ENCODE peak calls at places on chromosome 6, in four cellular contexts. T is GM13977, E is sigmoid colon, S is AG09309. L is an unnamed sample.
A peak's percentile ranks its signal among the peaks of the same experiment; 100 is the strongest.

GRCh38 chr6:39240155-39240757 is 11.0 kb upstream of the KCNK5 start:
- DNase-seq in T (no peak), E (no peak), S (no peak), L (no peak)

GRCh38 chr6:17859846-17860245 is 127.6 kb downstream of the KIF13A start:
- DNase-seq in S (no peak), E (no peak), T (no peak), L (no peak)

GRCh38 chr6:122207794-122208193 is 191.7 kb upstream of the HSF2 start:
- DNase-seq in T (no peak), E (no peak), S (no peak), L (no peak)

GRCh38 chr6:33854572-33855030 is 50.8 kb upstream of the MLN start:
- DNase-seq in S (no peak), T (no peak), E (no peak), L (no peak)

GRCh38 chr6:44486002-44486421 is 98.5 kb downstream of the CDC5L start:
- DNase-seq in T (no peak), E (no peak), S (peak; percentile 16), L (no peak)

GRCh38 chr6:136113736-136114173 is 136.4 kb downstream of the MTFR2 start:
- DNase-seq in T (no peak), E (peak; percentile 71), S (peak; percentile 80), L (peak; percentile 29)

GRCh38 chr6:113994934-113995342 is 24.0 kb upstream of the HDAC2 start:
- DNase-seq in T (peak; percentile 33), E (no peak), S (peak; percentile 87), L (peak; percentile 35)

GRCh38 chr6:149942461-149942829 is 631 bp downstream of the ULBP2 start:
- DNase-seq in S (no peak), T (no peak), E (no peak), L (no peak)

GRCh38 chr6:90611543-90611864 is 24.6 kb upstream of the MAP3K7 start:
- DNase-seq in T (no peak), S (no peak), E (no peak), L (no peak)

GRCh38 chr6:122736166-122736565 is 43.4 kb upstream of the FABP7 start:
- DNase-seq in S (no peak), T (no peak), E (no peak), L (no peak)

GRCh38 chr6:73798592-73798991 is 102.6 kb downstream of the CD109 start:
- DNase-seq in E (peak; percentile 86), T (peak; percentile 57), S (peak; percentile 85), L (no peak)

GRCh38 chr6:128964771-128965170 is 81.8 kb downstream of the LAMA2 start:
- DNase-seq in T (no peak), S (no peak), E (no peak), L (no peak)

GRCh38 chr6:151069641-151070040 is 170.1 kb upstream of the AKAP12 start:
- DNase-seq in T (no peak), E (peak; percentile 42), S (no peak), L (no peak)

GRCh38 chr6:133778414-133778813 is 110.5 kb upstream of the TCF21 start:
- DNase-seq in E (no peak), T (no peak), S (peak; percentile 89), L (no peak)

GRCh38 chr6:16519265-16520242 is 241.7 kb downstream of the ATXN1 start:
- DNase-seq in T (no peak), E (no peak), S (no peak), L (no peak)

GRCh38 chr6:165833355-165833754 is 170.3 kb upstream of the PDE10A start:
- DNase-seq in T (no peak), S (no peak), E (no peak), L (no peak)

GRCh38 chr6:71499667-71500066 is 211.1 kb downstream of the OGFRL1 start:
- DNase-seq in S (no peak), E (no peak), T (no peak), L (no peak)

GRCh38 chr6:36442671-36443497 is at the start of the genes KCTD20 and PXT1:
- DNase-seq in T (peak; percentile 90), E (peak; percentile 95), S (peak; percentile 46), L (peak; percentile 70)

GRCh38 chr6:109322825-109323580 is 59.3 kb downstream of the CD164 start:
- DNase-seq in S (no peak), T (no peak), E (peak; percentile 72), L (no peak)

GRCh38 chr6:46964716-46965519 is 43.2 kb upstream of the ADGRF5 start:
- DNase-seq in T (no peak), S (no peak), E (no peak), L (no peak)

GRCh38 chr6:52834481-52834880 is 6.1 kb downstream of the GSTA5 start:
- DNase-seq in E (no peak), S (peak; percentile 20), T (no peak), L (no peak)

GRCh38 chr6:116265081-116265829 is 11.4 kb upstream of the TSPYL4 start:
- DNase-seq in T (no peak), E (peak; percentile 62), S (no peak), L (no peak)

GRCh38 chr6:45677381-45677992 is 299.8 kb upstream of the SUPT3H start:
- DNase-seq in E (no peak), T (peak; percentile 57), S (no peak), L (no peak)

GRCh38 chr6:161162722-161163121 is 111.1 kb downstream of the AGPAT4 start:
- DNase-seq in T (no peak), E (peak; percentile 46), S (no peak), L (no peak)

GRCh38 chr6:146543211-146543939 is at the start of gene RAB32:
- DNase-seq in E (peak; percentile 96), S (peak; percentile 78), T (peak; percentile 66), L (peak; percentile 68)

GRCh38 chr6:4466260-4466659 is 309.9 kb upstream of the CDYL start:
- DNase-seq in T (no peak), E (no peak), S (no peak), L (no peak)

GRCh38 chr6:143900358-143900757 is 36.1 kb downstream of the ZC2HC1B start:
- DNase-seq in S (no peak), T (no peak), E (no peak), L (no peak)

GRCh38 chr6:32659856-32660595 is 6.4 kb downstream of the HLA-DQB1 start:
- DNase-seq in T (no peak), E (no peak), S (no peak), L (no peak)
- TF ChIP-seq CTCF in T (no peak), E (no peak), S (no peak), L (no peak)

GRCh38 chr6:118923035-118923434 is 11.9 kb downstream of the MCM9 start:
- DNase-seq in E (no peak), S (no peak), T (no peak), L (no peak)
- TF ChIP-seq CTCF in E (no peak), S (no peak), T (no peak), L (no peak)

GRCh38 chr6:169326067-169326799 is 72.6 kb upstream of the THBS2 start:
- DNase-seq in S (no peak), E (no peak), T (no peak), L (no peak)
- TF ChIP-seq CTCF in S (peak; percentile 67), E (peak; percentile 26), T (no peak), L (no peak)

DNA sequence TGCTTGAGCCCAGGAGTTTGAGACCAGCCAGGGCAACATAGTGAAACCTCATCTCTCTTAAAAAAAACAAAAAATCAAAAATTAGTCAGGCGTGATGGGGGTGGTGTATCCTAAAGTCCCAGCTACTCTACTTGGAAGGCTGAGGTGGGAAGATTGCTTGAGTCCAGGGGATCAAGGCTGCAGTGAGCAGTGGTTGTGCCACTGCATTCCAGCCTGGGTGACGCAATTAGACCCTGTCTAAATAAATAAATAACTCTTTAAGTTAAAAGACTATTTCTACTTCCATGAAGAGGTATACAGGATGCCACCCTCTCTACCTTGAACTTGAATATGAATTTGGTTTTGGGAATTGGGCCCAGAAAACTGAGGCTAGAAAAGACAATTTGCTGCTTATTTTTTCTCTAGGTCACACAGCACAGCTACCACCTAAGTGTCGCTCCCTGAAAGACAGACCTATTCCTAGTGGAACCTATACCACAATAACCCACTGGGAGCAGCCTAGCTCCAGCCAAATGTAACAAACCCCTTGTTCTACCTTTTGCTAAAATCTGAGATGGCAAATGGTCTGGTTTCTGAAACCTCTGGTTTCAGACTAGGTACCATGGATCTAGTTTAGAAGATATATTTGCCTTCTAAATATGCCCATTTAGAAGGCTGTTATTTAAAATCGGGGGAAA is 35.2 kb downstream of the HMGCLL1 start:
- DNase-seq in S (no peak), T (no peak), E (no peak), L (no peak)
- TF ChIP-seq CTCF in S (peak; percentile 9), T (no peak), E (no peak), L (peak; percentile 34)

GRCh38 chr6:107083047-107083768 is 32.1 kb downstream of the BEND3 start:
- DNase-seq in T (peak; percentile 37), S (no peak), E (peak; percentile 24), L (no peak)

GRCh38 chr6:107077710-107078109 is 37.6 kb downstream of the BEND3 start:
- DNase-seq in T (no peak), E (peak; percentile 4), S (no peak), L (no peak)

GRCh38 chr6:107079429-107079828 is 35.9 kb downstream of the BEND3 start:
- DNase-seq in S (no peak), T (no peak), E (peak; percentile 19), L (no peak)

GRCh38 chr6:107082045-107082444 is 33.3 kb downstream of the BEND3 start:
- DNase-seq in S (no peak), E (peak; percentile 5), T (no peak), L (no peak)

DNA sequence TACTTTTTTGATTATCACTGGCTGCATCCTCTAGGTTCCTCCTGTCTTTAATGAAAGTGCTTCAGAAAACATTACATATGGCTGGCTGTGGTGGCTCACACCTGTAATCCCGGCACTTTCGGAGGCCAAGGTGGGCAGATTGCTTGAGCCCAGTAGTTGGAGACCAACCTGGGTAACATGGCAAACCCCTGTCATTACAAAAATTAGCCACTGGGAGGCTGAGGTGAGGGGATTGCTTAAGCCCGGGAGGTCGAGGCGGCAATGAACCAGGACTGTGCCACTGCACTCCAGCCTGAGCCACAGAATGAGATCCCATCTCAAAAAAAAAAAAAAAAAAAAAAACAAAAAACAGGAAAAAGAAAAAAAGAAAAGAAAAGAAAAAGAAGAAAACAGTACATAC is 35.3 kb downstream of the BEND3 start:
- DNase-seq in E (peak; percentile 46), T (no peak), S (no peak), L (no peak)
- TF ChIP-seq CTCF in E (no peak), T (peak; percentile 42), S (peak; percentile 27), L (peak; percentile 51)

GRCh38 chr6:2551705-2552104 is 199.0 kb downstream of the MYLK4 start:
- DNase-seq in T (no peak), E (no peak), S (no peak), L (no peak)
- TF ChIP-seq CTCF in T (no peak), E (no peak), S (no peak), L (no peak)